ENCODE peak calls at places on chromosome 14, in seven cellular contexts. U, G, B, F, X, M and Y are unnamed samples.

GRCh38 chr14:31927348-31927826 is 149.7 kb upstream of the ARHGAP5 start:
- DNase-seq in X (peak; percentile 89), F (peak; percentile 72), M (no peak), U (peak; percentile 87), B (peak; percentile 53), G (no peak), Y (peak; percentile 20)

GRCh38 chr14:36660736-36661505 is 739 bp upstream of the PAX9 start:
- DNase-seq in X (no peak), G (peak; percentile 55), F (no peak), M (peak; percentile 70), B (no peak), U (no peak), Y (peak; percentile 31)

GRCh38 chr14:69328317-69328716 is 68.4 kb downstream of the GALNT16 start:
- DNase-seq in B (no peak), U (no peak), M (peak; percentile 66), X (no peak), F (no peak), G (no peak), Y (no peak)

GRCh38 chr14:34301107-34301734 is 160.8 kb downstream of the SPTSSA start:
- DNase-seq in F (peak; percentile 78), U (no peak), B (peak; percentile 16), X (peak; percentile 38), G (no peak), M (no peak), Y (peak; percentile 35)

GRCh38 chr14:74302160-74302628 is 540 bp downstream of the ABCD4 start:
- DNase-seq in B (no peak), U (no peak), M (no peak), G (no peak), F (peak; percentile 43), X (peak; percentile 52), Y (no peak)

GRCh38 chr14:25396128-25396527 is 346.2 kb upstream of the STXBP6 start:
- DNase-seq in U (no peak), M (no peak), B (no peak), X (no peak), G (no peak), F (no peak), Y (no peak)

GRCh38 chr14:85531141-85531593 is 1.2 kb downstream of the FLRT2 start:
- DNase-seq in F (no peak), M (peak; percentile 79), G (peak; percentile 72), U (no peak), B (peak; percentile 32), X (peak; percentile 74), Y (peak; percentile 50)

GRCh38 chr14:79656086-79656485 is 555.2 kb downstream of the DIO2 start:
- DNase-seq in X (no peak), B (no peak), U (no peak), F (no peak), G (no peak), M (no peak), Y (no peak)

GRCh38 chr14:59134307-59134706 is 54.2 kb upstream of the DAAM1 start:
- DNase-seq in X (no peak), M (no peak), B (no peak), U (no peak), F (no peak), G (no peak), Y (no peak)

GRCh38 chr14:103056322-103057027 is 874 bp downstream of the CDC42BPB start:
- DNase-seq in X (peak; percentile 61), F (peak; percentile 71), M (no peak), U (no peak), G (peak; percentile 85), B (peak; percentile 75), Y (peak; percentile 77)

GRCh38 chr14:41449057-41449456 is 157.6 kb upstream of the LRFN5 start:
- DNase-seq in G (no peak), M (no peak), X (no peak), B (no peak), F (no peak), U (no peak), Y (no peak)

GRCh38 chr14:61662437-61663311 is 32.6 kb upstream of the HIF1A start:
- DNase-seq in X (peak; percentile 76), G (no peak), F (peak; percentile 99), M (no peak), B (no peak), U (no peak), Y (no peak)

GRCh38 chr14:87888136-87888999 is 104.6 kb downstream of the GALC start:
- DNase-seq in B (no peak), U (no peak), X (no peak), F (peak; percentile 31), G (no peak), M (no peak), Y (peak; percentile 32)

GRCh38 chr14:65225299-65226159 is 123.2 kb upstream of the MAX start:
- DNase-seq in F (no peak), U (no peak), X (no peak), G (no peak), B (no peak), M (no peak), Y (no peak)

GRCh38 chr14:58884442-58884841 is 246.7 kb downstream of the DACT1 start:
- DNase-seq in X (no peak), B (no peak), F (peak; percentile 38), U (no peak), M (no peak), G (no peak), Y (no peak)

GRCh38 chr14:80356413-80356812 is 145.1 kb upstream of the DIO2 start:
- DNase-seq in G (no peak), U (peak; percentile 3), B (no peak), M (no peak), F (peak; percentile 49), X (peak; percentile 48), Y (no peak)

GRCh38 chr14:61647704-61648103 is 47.6 kb upstream of the HIF1A start:
- DNase-seq in F (peak; percentile 94), G (no peak), X (no peak), M (no peak), B (no peak), U (no peak), Y (no peak)

GRCh38 chr14:94548999-94549985 is 11.9 kb upstream of the SERPINA4 start:
- DNase-seq in G (peak; percentile 62), B (no peak), F (peak; percentile 54), M (no peak), U (peak; percentile 6), X (peak; percentile 61), Y (peak; percentile 92)

GRCh38 chr14:73773441-73774243 is 59.5 kb upstream of the PNMA1 start:
- DNase-seq in U (no peak), G (no peak), F (no peak), M (no peak), B (no peak), X (no peak), Y (no peak)

GRCh38 chr14:89406941-89407340 is 10.1 kb downstream of the FOXN3 start:
- DNase-seq in U (no peak), G (no peak), X (no peak), F (no peak), B (no peak), M (no peak), Y (no peak)

GRCh38 chr14:93329965-93330608 is 2.7 kb downstream of the BTBD7 start:
- DNase-seq in U (no peak), X (no peak), F (peak; percentile 22), M (no peak), B (no peak), G (no peak), Y (no peak)

GRCh38 chr14:93322886-93323596 is 9.8 kb downstream of the BTBD7 start:
- DNase-seq in X (no peak), M (no peak), B (no peak), F (no peak), U (no peak), G (no peak), Y (no peak)

GRCh38 chr14:93323597-93323992 is 9.2 kb downstream of the BTBD7 start:
- DNase-seq in G (no peak), U (no peak), M (no peak), B (no peak), F (no peak), X (no peak), Y (no peak)

GRCh38 chr14:93328546-93328945 is 4.3 kb downstream of the BTBD7 start:
- DNase-seq in B (no peak), U (no peak), M (no peak), G (no peak), X (no peak), F (no peak), Y (no peak)

GRCh38 chr14:93326196-93326595 is 6.6 kb downstream of the BTBD7 start:
- DNase-seq in M (no peak), X (no peak), U (no peak), B (no peak), G (no peak), F (peak; percentile 27), Y (no peak)
- TF ChIP-seq CTCF in M (no peak), X (no peak), U (no peak), B (no peak), G (no peak), F (no peak), Y (no peak)

DNA sequence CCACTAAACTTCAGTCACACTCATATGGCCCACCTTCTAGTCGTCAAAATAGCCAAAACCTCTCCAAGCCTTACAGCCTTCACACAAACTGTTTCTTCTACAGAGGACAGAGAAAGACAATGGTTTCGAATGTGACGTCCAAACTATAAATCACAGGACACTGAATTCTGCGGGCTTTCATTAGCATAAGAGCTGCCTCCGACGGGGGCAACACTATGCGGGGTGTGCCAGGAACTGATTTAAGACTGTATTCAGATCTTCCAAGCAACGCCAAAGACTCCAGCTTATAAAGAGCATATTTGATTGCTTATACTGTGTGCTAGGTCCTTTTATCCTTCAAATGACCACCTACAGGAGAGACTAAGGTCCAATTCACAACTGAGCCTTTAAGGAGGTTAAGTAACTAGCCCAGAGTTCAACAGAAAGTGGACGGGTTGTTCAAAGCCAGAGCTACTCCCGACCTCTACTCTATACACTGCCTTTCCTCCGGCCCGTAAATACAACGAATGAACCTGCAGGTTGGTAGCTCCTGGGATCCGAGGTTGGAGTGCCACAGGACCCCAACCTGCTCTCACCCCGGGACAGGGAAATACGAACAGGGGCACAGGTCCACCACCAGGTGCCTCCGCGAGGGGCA is 574 bp downstream of the L2HGDH start:
- DNase-seq in F (peak; percentile 29), U (no peak), M (no peak), B (no peak), X (no peak), G (no peak), Y (peak; percentile 26)
- TF ChIP-seq CTCF in F (peak; percentile 62), U (peak; percentile 50), M (peak; percentile 24), B (peak; percentile 65), X (peak; percentile 54), G (no peak), Y (peak; percentile 43)

DNA sequence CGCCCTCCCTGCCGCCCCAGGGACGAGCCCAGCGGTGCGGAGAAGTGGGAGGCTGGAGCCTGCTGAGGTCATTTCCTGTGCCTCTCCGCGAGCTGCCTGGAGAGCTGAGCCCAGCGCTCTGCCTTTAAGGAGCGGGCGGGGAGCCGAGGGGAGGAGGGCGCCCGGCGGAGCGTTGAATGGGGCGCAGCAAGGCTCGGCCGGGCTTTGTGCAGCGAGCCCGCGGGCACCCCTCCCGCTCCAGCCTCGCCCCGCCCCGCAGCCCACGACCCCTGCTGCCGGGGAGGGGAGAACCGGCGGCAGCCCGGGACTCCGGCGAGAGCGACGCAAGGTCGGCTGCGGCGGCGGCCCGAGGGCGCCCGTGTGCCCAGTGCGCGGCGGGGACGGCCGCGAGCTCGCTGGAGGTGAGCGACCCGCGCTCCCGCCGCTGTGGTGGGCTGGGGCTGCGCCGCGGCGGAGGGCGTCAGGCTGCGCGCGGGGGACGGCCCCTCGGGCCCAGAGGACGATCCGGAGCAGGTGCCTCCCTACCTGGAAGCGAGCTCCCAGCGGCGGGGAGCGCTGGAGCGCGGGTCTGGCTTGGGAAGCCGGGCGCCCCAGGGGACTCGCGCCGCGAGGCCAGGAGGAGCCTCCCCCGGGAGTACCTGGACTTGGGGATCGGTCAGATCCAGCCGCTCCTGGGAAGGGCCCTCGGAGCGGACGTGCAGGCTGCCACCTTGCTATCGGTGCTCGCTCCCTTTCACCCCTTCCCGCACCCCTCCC is at the start of gene PLEKHH1:
- DNase-seq in X (peak; percentile 43), G (peak; percentile 83), U (no peak), B (peak; percentile 54), M (no peak), F (peak; percentile 80), Y (peak; percentile 81)
- TF ChIP-seq CTCF in X (no peak), G (no peak), U (no peak), B (no peak), M (no peak), F (no peak), Y (no peak)

GRCh38 chr14:106507354-106507753 is 981.0 kb downstream of the TMEM121 start:
- DNase-seq in F (no peak), U (no peak), G (no peak), M (no peak), B (no peak), X (no peak), Y (no peak)
- TF ChIP-seq CTCF in F (no peak), U (no peak), G (no peak), M (no peak), B (no peak), X (no peak), Y (no peak)